ENCODE peak calls at places on chromosomes 6 and 20, in eight cellular contexts. One of them, this sample, is unnamed.

GRCh38 chr6:105711216-105711615 is 308.3 kb upstream of the PREP start:
- DNase-seq in HCT116: no peak
- DNase-seq in DND-41: no peak
- DNase-seq in kidney: no peak
- DNase-seq in endodermal cell: no peak
- DNase-seq in IMR-90: peak; percentile 40
- DNase-seq in keratinocyte: no peak
- DNase-seq in astrocyte: peak; percentile 16
- DNase-seq in this sample: no peak

GRCh38 chr6:136923116-136923953 is 1.2 kb downstream of the SLC35D3 start:
- DNase-seq in HCT116: no peak
- DNase-seq in keratinocyte: no peak
- DNase-seq in kidney: peak; percentile 70
- DNase-seq in IMR-90: no peak
- DNase-seq in DND-41: no peak
- DNase-seq in astrocyte: no peak
- DNase-seq in endodermal cell: peak; percentile 80
- DNase-seq in this sample: no peak

GRCh38 chr6:119112856-119113530 is 34.5 kb upstream of the FAM184A start:
- DNase-seq in astrocyte: no peak
- DNase-seq in endodermal cell: peak; percentile 52
- DNase-seq in IMR-90: no peak
- DNase-seq in kidney: no peak
- DNase-seq in HCT116: no peak
- DNase-seq in keratinocyte: no peak
- DNase-seq in DND-41: peak; percentile 9
- DNase-seq in this sample: no peak

GRCh38 chr6:150142657-150143501 is at the start of gene PPP1R14C:
- DNase-seq in kidney: peak; percentile 84
- DNase-seq in IMR-90: no peak
- DNase-seq in endodermal cell: peak; percentile 87
- DNase-seq in keratinocyte: no peak
- DNase-seq in HCT116: no peak
- DNase-seq in astrocyte: peak; percentile 23
- DNase-seq in DND-41: no peak
- DNase-seq in this sample: no peak

GRCh38 chr20:37396520-37397075 is 50.7 kb downstream of the SRC start:
- DNase-seq in DND-41: no peak
- DNase-seq in endodermal cell: peak; percentile 95
- DNase-seq in kidney: peak; percentile 53
- DNase-seq in astrocyte: no peak
- DNase-seq in HCT116: no peak
- DNase-seq in IMR-90: no peak
- DNase-seq in keratinocyte: no peak
- DNase-seq in this sample: no peak

GRCh38 chr20:36084897-36085617 is 69.5 kb upstream of the EPB41L1 start:
- DNase-seq in HCT116: no peak
- DNase-seq in DND-41: no peak
- DNase-seq in endodermal cell: no peak
- DNase-seq in keratinocyte: no peak
- DNase-seq in IMR-90: no peak
- DNase-seq in astrocyte: peak; percentile 55
- DNase-seq in kidney: no peak
- DNase-seq in this sample: no peak

GRCh38 chr6:70314240-70314639 is 11.4 kb upstream of the COL9A1 start:
- DNase-seq in IMR-90: no peak
- DNase-seq in astrocyte: no peak
- DNase-seq in HCT116: no peak
- DNase-seq in endodermal cell: no peak
- DNase-seq in DND-41: no peak
- DNase-seq in kidney: no peak
- DNase-seq in keratinocyte: no peak
- DNase-seq in this sample: peak; percentile 51

GRCh38 chr20:10004900-10005299 is 29.9 kb upstream of the ANKEF1 start:
- DNase-seq in HCT116: no peak
- DNase-seq in astrocyte: no peak
- DNase-seq in kidney: no peak
- DNase-seq in IMR-90: no peak
- DNase-seq in DND-41: no peak
- DNase-seq in endodermal cell: no peak
- DNase-seq in keratinocyte: no peak
- DNase-seq in this sample: no peak

GRCh38 chr6:26187292-26187691 is 100.1 kb downstream of the HFE start:
- DNase-seq in IMR-90: no peak
- DNase-seq in kidney: no peak
- DNase-seq in HCT116: no peak
- DNase-seq in DND-41: no peak
- DNase-seq in endodermal cell: no peak
- DNase-seq in keratinocyte: no peak
- DNase-seq in astrocyte: no peak
- DNase-seq in this sample: no peak
- H3K9ac ChIP-seq in IMR-90: no peak overlapping the region
- H3K9ac ChIP-seq in kidney: no peak overlapping the region
- H3K9ac ChIP-seq in HCT116: no peak overlapping the region
- H3K9ac ChIP-seq in DND-41: no peak overlapping the region
- H3K9ac ChIP-seq in endodermal cell: no peak overlapping the region
- H3K9ac ChIP-seq in keratinocyte: no peak overlapping the region
- H3K9ac ChIP-seq in astrocyte: no peak overlapping the region
- H3K9ac ChIP-seq in this sample: no peak overlapping the region

GRCh38 chr20:62483613-62484468 is 8.0 kb upstream of the GATA5 start:
- DNase-seq in astrocyte: no peak
- DNase-seq in DND-41: no peak
- DNase-seq in IMR-90: no peak
- DNase-seq in endodermal cell: no peak
- DNase-seq in kidney: no peak
- DNase-seq in keratinocyte: no peak
- DNase-seq in HCT116: no peak
- DNase-seq in this sample: no peak
- H3K9ac ChIP-seq in astrocyte: no peak overlapping the region
- H3K9ac ChIP-seq in DND-41: no peak overlapping the region
- H3K9ac ChIP-seq in IMR-90: no peak overlapping the region
- H3K9ac ChIP-seq in endodermal cell: no peak overlapping the region
- H3K9ac ChIP-seq in kidney: no peak overlapping the region
- H3K9ac ChIP-seq in keratinocyte: no peak overlapping the region
- H3K9ac ChIP-seq in HCT116: no peak overlapping the region
- H3K9ac ChIP-seq in this sample: no peak overlapping the region

GRCh38 chr6:29632789-29633531 is at the start of gene GABBR1:
- DNase-seq in astrocyte: peak; percentile 76
- DNase-seq in IMR-90: peak; percentile 79
- DNase-seq in kidney: peak; percentile 95
- DNase-seq in endodermal cell: peak; percentile 95
- DNase-seq in DND-41: peak; percentile 87
- DNase-seq in HCT116: peak; percentile 41
- DNase-seq in keratinocyte: no peak
- DNase-seq in this sample: no peak
- H3K9ac ChIP-seq in astrocyte: peak within 1 kb of the TSS; percentile 82
- H3K9ac ChIP-seq in IMR-90: peak within 1 kb of the TSS; percentile 56
- H3K9ac ChIP-seq in kidney: peak within 1 kb of the TSS; percentile 22
- H3K9ac ChIP-seq in endodermal cell: peak within 1 kb of the TSS; percentile 33
- H3K9ac ChIP-seq in DND-41: peak within 1 kb of the TSS; percentile 59
- H3K9ac ChIP-seq in HCT116: peak within 1 kb of the TSS; percentile 62
- H3K9ac ChIP-seq in keratinocyte: peak within 1 kb of the TSS; percentile 56
- H3K9ac ChIP-seq in this sample: peak within 1 kb of the TSS; percentile 76

DNA sequence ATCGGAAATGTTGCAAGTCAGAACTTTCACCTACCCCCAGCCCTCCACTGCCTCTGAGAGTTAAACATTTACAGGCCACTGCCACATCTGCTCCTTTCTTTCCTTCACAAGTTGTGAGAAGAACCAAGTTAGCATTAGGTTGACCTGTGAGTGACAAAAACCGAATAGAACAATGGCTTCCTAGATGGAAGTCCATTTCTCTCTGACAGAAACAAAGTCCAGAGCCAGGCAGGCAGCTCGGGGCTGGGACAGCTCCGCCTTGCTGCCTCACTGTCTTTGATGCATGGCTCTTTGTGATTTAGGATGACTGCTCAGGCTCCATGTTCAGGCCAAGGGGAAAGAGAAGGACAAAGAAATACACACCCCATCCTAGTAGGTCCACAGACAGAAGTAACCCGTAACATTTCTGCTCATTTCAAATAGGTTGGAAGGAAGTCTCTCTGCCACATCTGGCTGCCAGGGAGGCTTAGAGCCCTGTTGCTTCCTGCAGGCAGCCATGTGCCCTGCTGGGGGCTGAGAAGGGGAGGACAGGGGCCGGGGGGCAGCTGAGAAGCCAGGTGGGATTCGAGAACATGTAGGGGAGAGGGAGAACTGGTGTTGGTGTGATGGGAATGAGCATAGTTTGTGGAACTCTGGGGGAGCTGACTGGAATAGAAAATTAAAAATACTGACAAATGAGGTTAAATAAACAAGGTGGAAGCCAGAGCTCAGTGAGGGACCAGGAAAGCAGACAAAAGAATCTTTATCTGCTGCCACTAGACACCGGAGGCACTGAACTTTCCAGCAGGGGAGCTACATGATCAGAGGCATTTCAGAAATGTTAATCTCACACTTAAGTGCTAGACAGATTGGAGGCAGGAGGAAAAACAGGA is 19.5 kb upstream of the IER3 start:
- DNase-seq in astrocyte: peak; percentile 87
- DNase-seq in DND-41: peak; percentile 29
- DNase-seq in kidney: no peak
- DNase-seq in IMR-90: peak; percentile 54
- DNase-seq in endodermal cell: peak; percentile 90
- DNase-seq in HCT116: no peak
- DNase-seq in keratinocyte: no peak
- DNase-seq in this sample: no peak
- H3K9ac ChIP-seq in astrocyte: peak overlapping the region; percentile 74
- H3K9ac ChIP-seq in DND-41: no peak overlapping the region
- H3K9ac ChIP-seq in kidney: no peak overlapping the region
- H3K9ac ChIP-seq in IMR-90: peak overlapping the region; percentile 51
- H3K9ac ChIP-seq in endodermal cell: peak overlapping the region; percentile 70
- H3K9ac ChIP-seq in HCT116: peak overlapping the region; percentile 57
- H3K9ac ChIP-seq in keratinocyte: peak overlapping the region; percentile 50
- H3K9ac ChIP-seq in this sample: no peak overlapping the region

GRCh38 chr20:1465470-1466210 is 1.0 kb downstream of the NSFL1C start:
- DNase-seq in DND-41: no peak
- DNase-seq in HCT116: no peak
- DNase-seq in keratinocyte: no peak
- DNase-seq in kidney: no peak
- DNase-seq in astrocyte: peak; percentile 55
- DNase-seq in IMR-90: peak; percentile 5
- DNase-seq in endodermal cell: peak; percentile 10
- DNase-seq in this sample: no peak
- H3K9ac ChIP-seq in DND-41: peak overlapping the region; percentile 87
- H3K9ac ChIP-seq in HCT116: peak overlapping the region; percentile 95
- H3K9ac ChIP-seq in keratinocyte: peak overlapping the region; percentile 95
- H3K9ac ChIP-seq in kidney: peak overlapping the region; percentile 41
- H3K9ac ChIP-seq in astrocyte: peak overlapping the region; percentile 92
- H3K9ac ChIP-seq in IMR-90: peak overlapping the region; percentile 84
- H3K9ac ChIP-seq in endodermal cell: peak overlapping the region; percentile 86
- H3K9ac ChIP-seq in this sample: peak overlapping the region; percentile 87

GRCh38 chr6:3911130-3911529 is 62.0 kb downstream of the FAM50B start:
- DNase-seq in astrocyte: no peak
- DNase-seq in DND-41: no peak
- DNase-seq in endodermal cell: peak; percentile 15
- DNase-seq in keratinocyte: no peak
- DNase-seq in kidney: no peak
- DNase-seq in HCT116: no peak
- DNase-seq in IMR-90: no peak
- DNase-seq in this sample: no peak
- H3K9ac ChIP-seq in astrocyte: peak overlapping the region; percentile 75
- H3K9ac ChIP-seq in DND-41: no peak overlapping the region
- H3K9ac ChIP-seq in endodermal cell: no peak overlapping the region
- H3K9ac ChIP-seq in keratinocyte: no peak overlapping the region
- H3K9ac ChIP-seq in kidney: no peak overlapping the region
- H3K9ac ChIP-seq in HCT116: no peak overlapping the region
- H3K9ac ChIP-seq in IMR-90: peak overlapping the region; percentile 25
- H3K9ac ChIP-seq in this sample: no peak overlapping the region

GRCh38 chr6:22027226-22027725 is 269.6 kb downstream of the PRL start:
- DNase-seq in endodermal cell: no peak
- DNase-seq in kidney: no peak
- DNase-seq in keratinocyte: no peak
- DNase-seq in DND-41: no peak
- DNase-seq in IMR-90: no peak
- DNase-seq in astrocyte: no peak
- DNase-seq in HCT116: no peak
- DNase-seq in this sample: no peak
- H3K9ac ChIP-seq in endodermal cell: no peak overlapping the region
- H3K9ac ChIP-seq in kidney: no peak overlapping the region
- H3K9ac ChIP-seq in keratinocyte: no peak overlapping the region
- H3K9ac ChIP-seq in DND-41: peak overlapping the region; percentile 74
- H3K9ac ChIP-seq in IMR-90: no peak overlapping the region
- H3K9ac ChIP-seq in astrocyte: no peak overlapping the region
- H3K9ac ChIP-seq in HCT116: no peak overlapping the region
- H3K9ac ChIP-seq in this sample: no peak overlapping the region

DNA sequence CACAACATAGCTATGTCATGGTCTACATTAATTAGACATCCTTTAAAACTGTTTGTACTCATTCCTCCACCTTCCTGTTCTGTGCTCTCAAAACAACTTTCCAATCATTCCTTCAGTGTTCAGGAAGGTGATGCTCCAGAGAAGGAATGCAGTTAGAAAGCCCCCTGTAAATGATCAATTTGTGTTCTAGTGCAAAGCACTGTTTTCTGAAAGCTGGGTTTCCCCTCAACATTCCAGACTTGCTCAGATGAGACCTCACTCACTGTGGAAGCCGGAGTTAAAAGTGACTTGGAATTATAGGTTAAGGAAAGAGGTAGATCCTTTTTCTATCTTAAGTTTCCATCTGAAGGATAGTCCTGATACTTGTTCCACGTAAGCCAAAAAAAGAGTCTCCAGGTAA is 95.9 kb downstream of the BMP2 start:
- DNase-seq in keratinocyte: no peak
- DNase-seq in endodermal cell: no peak
- DNase-seq in astrocyte: no peak
- DNase-seq in kidney: no peak
- DNase-seq in DND-41: no peak
- DNase-seq in IMR-90: no peak
- DNase-seq in HCT116: no peak
- DNase-seq in this sample: no peak
- H3K9ac ChIP-seq in keratinocyte: no peak overlapping the region
- H3K9ac ChIP-seq in endodermal cell: no peak overlapping the region
- H3K9ac ChIP-seq in astrocyte: no peak overlapping the region
- H3K9ac ChIP-seq in kidney: no peak overlapping the region
- H3K9ac ChIP-seq in DND-41: no peak overlapping the region
- H3K9ac ChIP-seq in IMR-90: no peak overlapping the region
- H3K9ac ChIP-seq in HCT116: no peak overlapping the region
- H3K9ac ChIP-seq in this sample: no peak overlapping the region

GRCh38 chr6:37847704-37848103 is 28.2 kb downstream of the ZFAND3 start:
- DNase-seq in keratinocyte: no peak
- DNase-seq in HCT116: no peak
- DNase-seq in endodermal cell: no peak
- DNase-seq in IMR-90: no peak
- DNase-seq in kidney: no peak
- DNase-seq in astrocyte: no peak
- DNase-seq in DND-41: no peak
- DNase-seq in this sample: no peak

GRCh38 chr6:37850728-37851285 is 31.3 kb downstream of the ZFAND3 start:
- DNase-seq in DND-41: no peak
- DNase-seq in HCT116: no peak
- DNase-seq in astrocyte: no peak
- DNase-seq in IMR-90: no peak
- DNase-seq in keratinocyte: no peak
- DNase-seq in kidney: no peak
- DNase-seq in endodermal cell: no peak
- DNase-seq in this sample: no peak

GRCh38 chr6:37850243-37850642 is 30.7 kb downstream of the ZFAND3 start:
- DNase-seq in IMR-90: no peak
- DNase-seq in DND-41: no peak
- DNase-seq in astrocyte: no peak
- DNase-seq in HCT116: no peak
- DNase-seq in keratinocyte: no peak
- DNase-seq in endodermal cell: no peak
- DNase-seq in kidney: no peak
- DNase-seq in this sample: no peak

GRCh38 chr6:37856285-37856684 is 36.8 kb downstream of the ZFAND3 start:
- DNase-seq in HCT116: no peak
- DNase-seq in keratinocyte: no peak
- DNase-seq in IMR-90: no peak
- DNase-seq in DND-41: no peak
- DNase-seq in astrocyte: no peak
- DNase-seq in endodermal cell: no peak
- DNase-seq in kidney: no peak
- DNase-seq in this sample: no peak

GRCh38 chr6:37851997-37852524 is 32.5 kb downstream of the ZFAND3 start:
- DNase-seq in kidney: no peak
- DNase-seq in astrocyte: no peak
- DNase-seq in endodermal cell: no peak
- DNase-seq in keratinocyte: no peak
- DNase-seq in DND-41: no peak
- DNase-seq in IMR-90: no peak
- DNase-seq in HCT116: no peak
- DNase-seq in this sample: no peak
- H3K9ac ChIP-seq in kidney: no peak overlapping the region
- H3K9ac ChIP-seq in astrocyte: no peak overlapping the region
- H3K9ac ChIP-seq in endodermal cell: no peak overlapping the region
- H3K9ac ChIP-seq in keratinocyte: no peak overlapping the region
- H3K9ac ChIP-seq in DND-41: no peak overlapping the region
- H3K9ac ChIP-seq in IMR-90: no peak overlapping the region
- H3K9ac ChIP-seq in HCT116: no peak overlapping the region
- H3K9ac ChIP-seq in this sample: no peak overlapping the region

This sample was measured in SK-N-MC.